ENCODE peak calls at places on chromosomes 6 and 20, in six cellular contexts. C, Z, D, X, S and M are unnamed samples.

GRCh38 chr20:34639755-34640222 is 37.1 kb downstream of the PIGU start:
- DNase-seq in C (peak; percentile 55), S (no peak), D (no peak), X (peak; percentile 10), Z (no peak), M (no peak)

GRCh38 chr20:63536997-63537524 is at the start of gene PTK6:
- DNase-seq in S (no peak), C (no peak), X (no peak), D (no peak), Z (no peak), M (no peak)

GRCh38 chr20:55579802-55580201 is 425.5 kb downstream of the CBLN4 start:
- DNase-seq in S (no peak), C (no peak), X (no peak), Z (no peak), D (no peak), M (no peak)

GRCh38 chr6:85726206-85726605 is 83.5 kb upstream of the SYNCRIP start:
- DNase-seq in X (no peak), Z (no peak), C (peak; percentile 56), D (no peak), S (no peak), M (peak; percentile 3)

GRCh38 chr6:151481752-151482151 is 12.1 kb upstream of the CCDC170 start:
- DNase-seq in S (no peak), C (no peak), X (no peak), D (no peak), Z (no peak), M (no peak)

GRCh38 chr6:46933751-46934150 is 12.0 kb upstream of the ADGRF5 start:
- DNase-seq in C (no peak), Z (no peak), D (no peak), X (peak; percentile 36), S (no peak), M (no peak)

GRCh38 chr6:159761873-159762680 is at the start of gene ACAT2:
- DNase-seq in D (peak; percentile 98), C (peak; percentile 99), Z (peak; percentile 86), X (peak; percentile 97), S (peak; percentile 92), M (peak; percentile 92)

GRCh38 chr6:16712931-16713484 is 48.3 kb downstream of the ATXN1 start:
- DNase-seq in C (peak; percentile 51), X (peak; percentile 96), D (no peak), S (peak; percentile 95), Z (no peak), M (no peak)

GRCh38 chr6:37576336-37576737 is 76.6 kb upstream of the CCDC167 start:
- DNase-seq in S (peak; percentile 88), C (peak; percentile 84), D (no peak), X (peak; percentile 70), Z (no peak), M (no peak)

GRCh38 chr6:159312204-159312603 is 143.0 kb downstream of the FNDC1 start:
- DNase-seq in Z (no peak), S (no peak), X (no peak), D (no peak), C (no peak), M (no peak)

GRCh38 chr20:21719592-21720214 is 14.2 kb downstream of the PAX1 start:
- DNase-seq in Z (no peak), X (peak; percentile 44), S (peak; percentile 47), C (no peak), D (no peak), M (no peak)

GRCh38 chr6:117317261-117317660 is 51.9 kb downstream of the VGLL2 start:
- DNase-seq in Z (no peak), D (no peak), X (peak; percentile 17), C (peak; percentile 57), S (peak; percentile 6), M (no peak)

DNA sequence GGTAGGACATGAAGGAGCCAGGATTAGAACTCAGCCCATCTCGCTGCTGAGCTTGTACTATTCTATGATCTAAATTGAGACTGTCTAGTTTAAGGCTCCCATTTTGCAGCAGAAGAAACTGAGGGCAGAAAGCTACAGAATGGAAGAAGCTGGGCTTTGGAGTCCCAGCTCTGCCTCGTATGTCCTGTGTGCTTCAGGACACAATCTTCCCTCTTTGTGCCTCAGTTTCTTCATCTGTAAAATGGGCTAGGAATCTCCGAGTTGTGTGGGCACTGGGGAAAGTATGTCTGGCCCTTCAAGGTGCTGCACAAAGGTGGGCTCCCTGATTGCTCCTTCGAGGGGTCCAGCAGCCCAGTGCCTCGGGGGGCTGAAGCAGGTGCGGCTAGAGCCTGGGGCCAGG is 20.7 kb downstream of the NOL4L start:
- DNase-seq in C (no peak), X (no peak), D (no peak), Z (no peak), S (no peak), M (no peak)
- H2BK15ac ChIP-seq in C (no peak overlapping the region), X (peak overlapping the region; percentile 44), D (no peak overlapping the region), Z (no peak overlapping the region), S (no peak overlapping the region), M (peak overlapping the region; percentile 84)

GRCh38 chr20:41734506-41734945 is 116.3 kb upstream of the CHD6 start:
- DNase-seq in X (peak; percentile 32), S (peak; percentile 22), C (peak; percentile 76), D (peak; percentile 78), Z (peak; percentile 21), M (peak; percentile 36)

GRCh38 chr20:41738584-41739193 is 120.5 kb upstream of the CHD6 start:
- DNase-seq in Z (no peak), S (peak; percentile 31), D (peak; percentile 64), C (peak; percentile 68), X (peak; percentile 26), M (peak; percentile 41)

GRCh38 chr20:41733151-41733550 is 115.0 kb upstream of the CHD6 start:
- DNase-seq in X (no peak), D (no peak), C (no peak), S (no peak), Z (no peak), M (no peak)

GRCh38 chr20:41735949-41736348 is 117.8 kb upstream of the CHD6 start:
- DNase-seq in C (no peak), D (no peak), S (no peak), Z (no peak), X (no peak), M (no peak)
- H2BK15ac ChIP-seq in C (no peak overlapping the region), D (no peak overlapping the region), S (no peak overlapping the region), Z (no peak overlapping the region), X (no peak overlapping the region), M (no peak overlapping the region)

DNA sequence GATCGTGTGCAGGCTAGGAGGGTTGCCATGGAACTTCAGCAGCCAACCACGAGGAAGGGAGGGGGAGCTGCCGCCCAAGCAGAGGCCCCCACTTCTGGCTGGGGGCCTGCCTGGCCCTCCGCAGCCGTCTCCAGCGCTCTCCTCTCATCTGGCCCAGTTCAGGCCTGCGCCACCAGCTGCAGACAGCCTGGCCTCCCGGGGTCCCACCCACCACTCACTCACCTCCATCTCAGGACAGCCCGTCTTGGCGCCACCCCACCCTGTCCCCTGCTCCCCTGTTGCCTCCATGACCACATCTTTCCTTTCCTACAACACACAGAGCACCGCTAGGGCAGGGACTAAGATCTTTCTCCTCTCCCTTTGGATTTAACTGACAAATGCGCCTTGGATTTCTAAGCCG is 98.7 kb downstream of the ANKRD60 start:
- DNase-seq in D (peak; percentile 21), S (no peak), C (no peak), Z (no peak), X (no peak), M (no peak)
- H2BK15ac ChIP-seq in D (no peak overlapping the region), S (no peak overlapping the region), C (no peak overlapping the region), Z (no peak overlapping the region), X (no peak overlapping the region), M (peak overlapping the region; percentile 32)

GRCh38 chr6:108167449-108167903 is 1.7 kb downstream of the NR2E1 start:
- DNase-seq in X (no peak), C (peak; percentile 89), Z (no peak), S (no peak), D (peak; percentile 74), M (peak; percentile 48)
- H2BK15ac ChIP-seq in X (no peak overlapping the region), C (no peak overlapping the region), Z (no peak overlapping the region), S (no peak overlapping the region), D (no peak overlapping the region), M (peak overlapping the region; percentile 64)